ENCODE peak calls at places on chromosomes 6 and 20, in four cellular contexts. One of them, this sample, is unnamed.

GRCh38 chr6:90993771-90994170 is 406.9 kb upstream of the MAP3K7 start:
- DNase-seq in right atrium auricular region: no peak
- DNase-seq in left lung: no peak
- DNase-seq in mammary epithelial cell: peak
- DNase-seq in this sample: no peak

GRCh38 chr6:145866449-145867401 is 52.1 kb upstream of the FBXO30 start:
- DNase-seq in right atrium auricular region: no peak
- DNase-seq in left lung: no peak
- DNase-seq in mammary epithelial cell: no peak
- DNase-seq in this sample: no peak

GRCh38 chr6:150435832-150436231 is 67.0 kb downstream of the IYD start:
- DNase-seq in right atrium auricular region: no peak
- DNase-seq in left lung: no peak
- DNase-seq in mammary epithelial cell: no peak
- DNase-seq in this sample: no peak

GRCh38 chr6:1903780-1904493 is 294.2 kb downstream of the FOXC1 start:
- DNase-seq in right atrium auricular region: no peak
- DNase-seq in left lung: no peak
- DNase-seq in mammary epithelial cell: no peak
- DNase-seq in this sample: no peak

GRCh38 chr6:97151611-97152010 is 131.4 kb downstream of the MMS22L start:
- DNase-seq in right atrium auricular region: no peak
- DNase-seq in left lung: no peak
- DNase-seq in mammary epithelial cell: no peak
- DNase-seq in this sample: no peak

GRCh38 chr6:94036024-94036423 is 616.7 kb upstream of the EPHA7 start:
- DNase-seq in right atrium auricular region: no peak
- DNase-seq in left lung: no peak
- DNase-seq in mammary epithelial cell: no peak
- DNase-seq in this sample: no peak

GRCh38 chr6:54916858-54917257 is 70.3 kb downstream of the FAM83B start:
- DNase-seq in right atrium auricular region: no peak
- DNase-seq in left lung: no peak
- DNase-seq in mammary epithelial cell: peak
- DNase-seq in this sample: peak

GRCh38 chr6:107843400-107843799 is 19.3 kb upstream of the SCML4 start:
- DNase-seq in right atrium auricular region: no peak
- DNase-seq in left lung: no peak
- DNase-seq in mammary epithelial cell: no peak
- DNase-seq in this sample: no peak

GRCh38 chr6:7621761-7622160 is 31.8 kb downstream of the SNRNP48 start:
- DNase-seq in right atrium auricular region: no peak
- DNase-seq in left lung: no peak
- DNase-seq in mammary epithelial cell: no peak
- DNase-seq in this sample: no peak

GRCh38 chr20:64083380-64084208 is 604 bp downstream of the LKAAEAR1 start:
- DNase-seq in right atrium auricular region: peak
- DNase-seq in left lung: peak
- DNase-seq in mammary epithelial cell: peak
- DNase-seq in this sample: peak
- TF ChIP-seq CTCF in right atrium auricular region: peak
- TF ChIP-seq CTCF in left lung: peak
- TF ChIP-seq CTCF in mammary epithelial cell: peak
- TF ChIP-seq CTCF in this sample: peak

DNA sequence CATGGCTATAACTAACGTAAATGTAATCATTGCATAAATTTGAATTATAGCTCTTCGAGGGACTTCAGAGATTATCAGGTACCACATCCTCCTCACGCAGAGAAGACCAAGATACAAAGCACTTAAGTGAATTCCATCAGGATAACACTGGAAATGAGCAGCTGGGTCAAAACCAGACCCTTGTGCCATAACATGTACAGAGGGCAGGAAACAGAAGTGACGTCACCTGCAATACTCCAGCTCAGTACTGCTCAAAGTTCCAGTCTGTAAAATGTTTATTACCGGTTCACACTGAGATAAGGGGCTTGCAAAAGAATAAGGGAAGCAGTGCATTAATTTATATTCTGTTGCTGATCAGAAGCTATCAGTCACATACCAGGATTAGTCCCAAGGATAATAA is 45.8 kb downstream of the RGS17 start:
- DNase-seq in right atrium auricular region: no peak
- DNase-seq in left lung: no peak
- DNase-seq in mammary epithelial cell: no peak
- DNase-seq in this sample: no peak
- H3K27ac ChIP-seq in right atrium auricular region: no peak
- H3K27ac ChIP-seq in left lung: no peak
- H3K27ac ChIP-seq in mammary epithelial cell: no peak
- H3K27ac ChIP-seq in this sample: no peak

DNA sequence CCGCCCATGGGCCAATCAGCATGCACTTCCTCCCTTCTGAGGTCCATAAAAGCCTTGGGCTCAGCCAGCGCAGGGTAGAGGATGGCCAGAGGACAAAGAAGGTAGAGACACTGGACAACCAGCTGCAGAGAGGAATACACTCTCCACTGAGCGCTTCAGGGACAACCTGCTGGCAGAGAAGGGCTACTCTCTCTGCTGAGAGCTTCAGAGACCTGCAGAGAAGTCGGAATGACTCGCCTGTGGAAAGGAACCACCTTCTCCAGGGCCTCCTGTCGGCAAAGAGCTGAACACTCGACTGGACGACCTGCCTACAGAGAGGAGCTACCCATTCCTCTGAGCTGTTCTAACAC is 31.4 kb upstream of the SLA2 start:
- DNase-seq in right atrium auricular region: no peak
- DNase-seq in left lung: no peak
- DNase-seq in mammary epithelial cell: no peak
- DNase-seq in this sample: no peak
- TF ChIP-seq CTCF in right atrium auricular region: no peak
- TF ChIP-seq CTCF in left lung: no peak
- TF ChIP-seq CTCF in mammary epithelial cell: no peak
- TF ChIP-seq CTCF in this sample: no peak

GRCh38 chr6:336159-337114 is 44.1 kb downstream of the DUSP22 start:
- DNase-seq in right atrium auricular region: no peak
- DNase-seq in left lung: no peak
- DNase-seq in mammary epithelial cell: no peak
- DNase-seq in this sample: no peak
- H3K27ac ChIP-seq in right atrium auricular region: no peak
- H3K27ac ChIP-seq in left lung: no peak
- H3K27ac ChIP-seq in mammary epithelial cell: no peak
- H3K27ac ChIP-seq in this sample: no peak